ENCODE peak calls at places on chromosome 13, in five cellular contexts. One of them, this sample, is unnamed.

GRCh38 chr13:79541426-79542049 is 60.6 kb downstream of the NDFIP2 start:
- DNase-seq in astrocyte of the spinal cord: peak
- DNase-seq in tibial nerve: no peak
- DNase-seq in HFF-Myc: peak
- DNase-seq in aorta: no peak
- DNase-seq in this sample: peak

GRCh38 chr13:112783946-112784500 is 94.2 kb downstream of the ATP11A start:
- DNase-seq in astrocyte of the spinal cord: no peak
- DNase-seq in tibial nerve: no peak
- DNase-seq in HFF-Myc: no peak
- DNase-seq in aorta: no peak
- DNase-seq in this sample: no peak

GRCh38 chr13:45851171-45851889 is at the start of gene SIAH3:
- DNase-seq in astrocyte of the spinal cord: no peak
- DNase-seq in tibial nerve: no peak
- DNase-seq in HFF-Myc: no peak
- DNase-seq in aorta: no peak
- DNase-seq in this sample: peak

GRCh38 chr13:23941216-23941615 is 43.9 kb upstream of the C1QTNF9B start:
- DNase-seq in astrocyte of the spinal cord: no peak
- DNase-seq in tibial nerve: no peak
- DNase-seq in HFF-Myc: no peak
- DNase-seq in aorta: no peak
- DNase-seq in this sample: no peak

GRCh38 chr13:95641961-95642621 is 2.4 kb downstream of the DZIP1 start:
- DNase-seq in astrocyte of the spinal cord: peak
- DNase-seq in tibial nerve: no peak
- DNase-seq in HFF-Myc: no peak
- DNase-seq in aorta: peak
- DNase-seq in this sample: peak

GRCh38 chr13:86870388-86870966 is 800.7 kb upstream of the SLITRK5 start:
- DNase-seq in astrocyte of the spinal cord: peak
- DNase-seq in tibial nerve: no peak
- DNase-seq in HFF-Myc: no peak
- DNase-seq in aorta: no peak
- DNase-seq in this sample: no peak

GRCh38 chr13:79457948-79458347 is 23.0 kb upstream of the NDFIP2 start:
- DNase-seq in astrocyte of the spinal cord: peak
- DNase-seq in tibial nerve: no peak
- DNase-seq in HFF-Myc: peak
- DNase-seq in aorta: no peak
- DNase-seq in this sample: peak

GRCh38 chr13:40389081-40389641 is 277.3 kb downstream of the FOXO1 start:
- DNase-seq in astrocyte of the spinal cord: peak
- DNase-seq in tibial nerve: no peak
- DNase-seq in HFF-Myc: no peak
- DNase-seq in aorta: no peak
- DNase-seq in this sample: no peak

GRCh38 chr13:80040977-80041310 is 300.0 kb downstream of the SPRY2 start:
- DNase-seq in astrocyte of the spinal cord: no peak
- DNase-seq in tibial nerve: no peak
- DNase-seq in HFF-Myc: no peak
- DNase-seq in aorta: no peak
- DNase-seq in this sample: no peak

GRCh38 chr13:19089315-19089714 is 92.3 kb downstream of the TUBA3C start:
- DNase-seq in astrocyte of the spinal cord: no peak
- DNase-seq in tibial nerve: no peak
- DNase-seq in HFF-Myc: no peak
- DNase-seq in aorta: no peak
- DNase-seq in this sample: no peak

GRCh38 chr13:93248627-93249047 is 22.0 kb downstream of the GPC6 start:
- DNase-seq in astrocyte of the spinal cord: peak
- DNase-seq in tibial nerve: no peak
- DNase-seq in HFF-Myc: no peak
- DNase-seq in aorta: peak
- DNase-seq in this sample: peak

GRCh38 chr13:84649853-84650252 is 767.6 kb upstream of the SLITRK1 start:
- DNase-seq in astrocyte of the spinal cord: no peak
- DNase-seq in tibial nerve: no peak
- DNase-seq in HFF-Myc: no peak
- DNase-seq in aorta: no peak
- DNase-seq in this sample: no peak

GRCh38 chr13:34758628-34759027 is 183.4 kb upstream of the NBEA start:
- DNase-seq in astrocyte of the spinal cord: no peak
- DNase-seq in tibial nerve: no peak
- DNase-seq in HFF-Myc: no peak
- DNase-seq in aorta: no peak
- DNase-seq in this sample: no peak

GRCh38 chr13:25847635-25848616 is 203.9 kb downstream of the SHISA2 start:
- DNase-seq in astrocyte of the spinal cord: no peak
- DNase-seq in tibial nerve: no peak
- DNase-seq in HFF-Myc: no peak
- DNase-seq in aorta: no peak
- DNase-seq in this sample: no peak

GRCh38 chr13:32259116-32259515 is 56.0 kb downstream of the ZAR1L start:
- DNase-seq in astrocyte of the spinal cord: no peak
- DNase-seq in tibial nerve: no peak
- DNase-seq in HFF-Myc: no peak
- DNase-seq in aorta: no peak
- DNase-seq in this sample: no peak

GRCh38 chr13:35694549-35695233 is 218.2 kb upstream of the MAB21L1 start:
- DNase-seq in astrocyte of the spinal cord: no peak
- DNase-seq in tibial nerve: no peak
- DNase-seq in HFF-Myc: no peak
- DNase-seq in aorta: no peak
- DNase-seq in this sample: no peak

GRCh38 chr13:94063096-94063495 is 416.4 kb downstream of the DCT start:
- DNase-seq in astrocyte of the spinal cord: peak
- DNase-seq in tibial nerve: no peak
- DNase-seq in HFF-Myc: peak
- DNase-seq in aorta: no peak
- DNase-seq in this sample: peak

GRCh38 chr13:28532226-28533048 is 37.5 kb upstream of the FLT1 start:
- DNase-seq in astrocyte of the spinal cord: no peak
- DNase-seq in tibial nerve: no peak
- DNase-seq in HFF-Myc: no peak
- DNase-seq in aorta: peak
- DNase-seq in this sample: no peak

GRCh38 chr13:92781965-92782364 is 444.6 kb upstream of the GPC6 start:
- DNase-seq in astrocyte of the spinal cord: no peak
- DNase-seq in tibial nerve: no peak
- DNase-seq in HFF-Myc: no peak
- DNase-seq in aorta: no peak
- DNase-seq in this sample: no peak

GRCh38 chr13:57634829-57635165 is 3.3 kb downstream of the PCDH17 start:
- DNase-seq in astrocyte of the spinal cord: no peak
- DNase-seq in tibial nerve: no peak
- DNase-seq in HFF-Myc: no peak
- DNase-seq in aorta: no peak
- DNase-seq in this sample: no peak
- H3K4me3 ChIP-seq in astrocyte of the spinal cord: peak
- H3K4me3 ChIP-seq in tibial nerve: peak
- H3K4me3 ChIP-seq in HFF-Myc: no peak
- H3K4me3 ChIP-seq in aorta: no peak
- H3K4me3 ChIP-seq in this sample: no peak

GRCh38 chr13:114298866-114299265 is 15.4 kb upstream of the CHAMP1 start:
- DNase-seq in astrocyte of the spinal cord: peak
- DNase-seq in tibial nerve: no peak
- DNase-seq in HFF-Myc: no peak
- DNase-seq in aorta: no peak
- DNase-seq in this sample: no peak
- H3K4me3 ChIP-seq in astrocyte of the spinal cord: no peak
- H3K4me3 ChIP-seq in tibial nerve: no peak
- H3K4me3 ChIP-seq in HFF-Myc: no peak
- H3K4me3 ChIP-seq in aorta: no peak
- H3K4me3 ChIP-seq in this sample: no peak

GRCh38 chr13:37868691-37869505 is 674 bp downstream of the TRPC4 start:
- DNase-seq in astrocyte of the spinal cord: peak
- DNase-seq in tibial nerve: no peak
- DNase-seq in HFF-Myc: no peak
- DNase-seq in aorta: peak
- DNase-seq in this sample: peak
- H3K4me3 ChIP-seq in astrocyte of the spinal cord: peak
- H3K4me3 ChIP-seq in tibial nerve: peak
- H3K4me3 ChIP-seq in HFF-Myc: peak
- H3K4me3 ChIP-seq in aorta: peak
- H3K4me3 ChIP-seq in this sample: peak

GRCh38 chr13:109785141-109785891 is 1.1 kb downstream of the IRS2 start:
- DNase-seq in astrocyte of the spinal cord: peak
- DNase-seq in tibial nerve: no peak
- DNase-seq in HFF-Myc: no peak
- DNase-seq in aorta: peak
- DNase-seq in this sample: peak
- H3K4me3 ChIP-seq in astrocyte of the spinal cord: peak
- H3K4me3 ChIP-seq in tibial nerve: peak
- H3K4me3 ChIP-seq in HFF-Myc: peak
- H3K4me3 ChIP-seq in aorta: peak
- H3K4me3 ChIP-seq in this sample: peak

GRCh38 chr13:30466841-30467252 is 1.1 kb upstream of the HMGB1 start:
- DNase-seq in astrocyte of the spinal cord: peak
- DNase-seq in tibial nerve: no peak
- DNase-seq in HFF-Myc: no peak
- DNase-seq in aorta: no peak
- DNase-seq in this sample: no peak
- H3K4me3 ChIP-seq in astrocyte of the spinal cord: no peak
- H3K4me3 ChIP-seq in tibial nerve: no peak
- H3K4me3 ChIP-seq in HFF-Myc: peak
- H3K4me3 ChIP-seq in aorta: no peak
- H3K4me3 ChIP-seq in this sample: peak

This sample was measured in brain microvascular endothelial cell.